ENCODE peak calls at places on chromosomes 16 and 17, in five cellular contexts. I is progenitor cell of endocrine pancreas, B is esophagus squamous epithelium, A is cardiac muscle cell, E is right lobe of liver. V is an unnamed sample.

GRCh38 chr17:1434150-1434549 is 21.9 kb downstream of the CRK start:
- DNase-seq in E (no peak), B (no peak), A (peak; percentile 45), I (no peak), V (no peak)

GRCh38 chr17:32276217-32276616 is 10.6 kb downstream of the RHBDL3 start:
- DNase-seq in A (no peak), B (no peak), I (no peak), E (no peak), V (no peak)

GRCh38 chr16:67028167-67028554 is 788 bp upstream of the CBFB start:
- DNase-seq in E (no peak), A (no peak), B (no peak), I (no peak), V (no peak)

GRCh38 chr17:9451919-9452318 is 123.7 kb downstream of the STX8 start:
- DNase-seq in B (no peak), I (no peak), E (no peak), A (no peak), V (no peak)

GRCh38 chr16:58649707-58650106 is 20.1 kb upstream of the CNOT1 start:
- DNase-seq in B (no peak), A (no peak), E (no peak), I (no peak), V (no peak)

GRCh38 chr16:53502331-53503269 is at the start of gene AKTIP:
- DNase-seq in E (peak; percentile 62), A (peak; percentile 51), I (peak; percentile 56), B (no peak), V (no peak)

GRCh38 chr17:66900126-66901010 is 64.1 kb upstream of the CACNG4 start:
- DNase-seq in E (no peak), I (no peak), B (no peak), A (peak; percentile 29), V (no peak)

GRCh38 chr17:59377410-59377809 is 46.0 kb downstream of the YPEL2 start:
- DNase-seq in E (peak; percentile 55), I (no peak), A (no peak), B (no peak), V (no peak)

GRCh38 chr16:67170168-67170947 is at the start of gene NOL3:
- DNase-seq in B (peak; percentile 36), A (peak; percentile 90), E (peak; percentile 89), I (no peak), V (no peak)

GRCh38 chr17:29848737-29849136 is 81.3 kb downstream of the SSH2 start:
- DNase-seq in B (no peak), E (no peak), A (no peak), I (no peak), V (no peak)

GRCh38 chr16:17836868-17837602 is 366.3 kb upstream of the XYLT1 start:
- DNase-seq in E (no peak), A (peak; percentile 10), I (no peak), B (no peak), V (no peak)

GRCh38 chr16:64478258-64478906 is 643.5 kb downstream of the CDH11 start:
- DNase-seq in E (no peak), B (no peak), I (no peak), A (peak; percentile 71), V (no peak)

GRCh38 chr17:28902819-28903545 is at the start of gene DHRS13:
- DNase-seq in E (peak; percentile 95), I (peak; percentile 96), A (peak; percentile 92), B (peak; percentile 54), V (peak; percentile 97)

GRCh38 chr16:84635702-84636101 is 12.6 kb upstream of the KLHL36 start:
- DNase-seq in E (no peak), I (no peak), A (no peak), B (no peak), V (no peak)

GRCh38 chr17:82605939-82606600 is 42.2 kb downstream of the WDR45B start:
- DNase-seq in I (no peak), E (no peak), B (no peak), A (peak; percentile 18), V (no peak)

GRCh38 chr16:85614338-85615013 is 1.4 kb downstream of the GSE1 start:
- DNase-seq in I (no peak), B (no peak), A (no peak), E (peak; percentile 65), V (peak; percentile 26)

GRCh38 chr16:17784073-17784472 is 313.3 kb upstream of the XYLT1 start:
- DNase-seq in E (no peak), A (no peak), B (no peak), I (no peak), V (no peak)

GRCh38 chr16:21952793-21953540 is at the start of gene UQCRC2:
- DNase-seq in I (peak; percentile 72), B (peak; percentile 37), A (peak; percentile 95), E (peak; percentile 92), V (peak; percentile 76)

GRCh38 chr17:55336426-55336825 is 71.7 kb downstream of the HLF start:
- DNase-seq in B (no peak), A (no peak), E (no peak), I (no peak), V (no peak)

GRCh38 chr16:81526935-81527334 is 82.3 kb downstream of the CMIP start:
- DNase-seq in I (no peak), E (no peak), A (peak; percentile 76), B (no peak), V (no peak)

GRCh38 chr17:77807051-77807745 is 151.3 kb upstream of the TNRC6C start:
- DNase-seq in A (no peak), I (no peak), E (no peak), B (no peak), V (no peak)

GRCh38 chr17:68301438-68301959 is 10.2 kb downstream of the ARSG start:
- DNase-seq in A (no peak), E (no peak), B (no peak), I (no peak), V (no peak)

GRCh38 chr16:19328364-19328763 is 42.8 kb downstream of the CLEC19A start:
- DNase-seq in B (no peak), E (no peak), I (no peak), A (no peak), V (no peak)

GRCh38 chr16:31105677-31106213 is 2.4 kb upstream of the BCKDK start:
- DNase-seq in E (peak; percentile 95), B (no peak), I (peak; percentile 82), A (peak; percentile 79), V (peak; percentile 85)

GRCh38 chr17:73197141-73197540 is 4.3 kb downstream of the COG1 start:
- DNase-seq in B (no peak), E (no peak), A (no peak), I (no peak), V (no peak)

GRCh38 chr17:40122466-40122943 is 734 bp downstream of the MSL1 start:
- DNase-seq in A (peak; percentile 58), I (peak; percentile 37), E (peak; percentile 62), B (no peak), V (peak; percentile 62)
- TF ChIP-seq CTCF in A (no peak), I (peak; percentile 20), E (peak; percentile 6), B (no peak), V (no peak)

DNA sequence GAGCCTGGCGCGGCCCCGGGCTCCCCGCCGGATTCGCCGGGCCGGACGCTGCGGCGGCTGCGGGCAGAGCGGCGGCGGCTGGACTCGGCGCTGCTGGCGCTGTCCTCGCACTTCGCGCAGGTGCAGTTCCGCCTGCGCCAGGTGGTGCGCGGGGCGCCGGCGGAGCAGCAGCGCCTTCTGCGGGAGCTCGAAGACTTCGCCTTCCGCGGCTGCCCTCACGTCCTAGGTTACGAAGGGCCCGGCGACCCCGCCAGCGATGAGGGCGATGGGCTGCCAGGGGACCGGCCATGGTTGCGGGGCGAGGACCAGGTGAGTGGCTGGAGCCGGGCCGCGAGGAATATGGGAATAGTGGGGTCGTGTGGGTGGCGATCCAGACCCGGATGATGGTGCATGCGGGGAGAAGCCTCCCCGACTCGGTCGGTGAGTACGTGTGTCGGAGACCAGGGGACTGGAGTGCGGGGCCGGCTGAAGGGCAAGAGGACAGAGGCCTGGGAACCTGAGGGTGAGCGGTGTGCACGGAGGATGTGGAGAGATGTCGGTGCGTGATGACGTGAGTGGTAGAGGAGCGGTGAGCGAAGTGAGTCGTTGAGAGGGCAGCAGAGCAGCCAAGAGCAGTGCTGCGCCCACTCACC is 517 bp downstream of the RUNDC1 start:
- DNase-seq in E (peak; percentile 59), A (peak; percentile 54), I (peak; percentile 44), B (no peak), V (no peak)
- TF ChIP-seq CTCF in E (no peak), A (no peak), I (peak; percentile 41), B (no peak), V (no peak)

DNA sequence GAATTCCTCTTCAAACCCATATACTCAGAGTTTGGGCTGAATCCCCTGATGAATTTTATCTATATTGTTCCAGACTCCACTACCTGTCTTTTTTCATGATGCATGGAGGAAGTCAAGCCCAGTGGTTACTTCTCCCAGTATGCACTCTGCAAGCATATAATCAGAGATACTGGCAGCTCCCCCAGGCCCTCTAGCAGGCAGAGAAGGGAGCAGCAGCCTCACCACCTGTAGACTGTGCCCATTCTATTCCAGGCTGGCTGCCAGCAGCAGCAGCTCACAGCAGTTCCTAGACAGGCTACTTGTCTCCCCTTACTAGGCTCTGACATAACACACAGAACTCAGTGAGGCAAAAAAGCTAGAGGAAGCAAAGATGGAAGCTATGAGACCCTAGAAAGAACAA is 3.4 kb downstream of the MKS1 start:
- DNase-seq in A (no peak), E (no peak), B (no peak), I (no peak), V (no peak)
- TF ChIP-seq CTCF in A (no peak), E (no peak), B (no peak), I (no peak), V (no peak)

GRCh38 chr17:17661834-17662233 is 19.4 kb upstream of the RAI1 start:
- DNase-seq in E (no peak), A (no peak), B (no peak), I (no peak), V (no peak)
- TF ChIP-seq CTCF in E (no peak), A (no peak), B (no peak), I (peak; percentile 52), V (no peak)

GRCh38 chr17:36647598-36647997 is 46.2 kb downstream of the MRM1 start:
- DNase-seq in E (no peak), I (no peak), B (no peak), A (no peak), V (no peak)
- TF ChIP-seq CTCF in E (no peak), I (no peak), B (no peak), A (peak; percentile 16), V (no peak)

DNA sequence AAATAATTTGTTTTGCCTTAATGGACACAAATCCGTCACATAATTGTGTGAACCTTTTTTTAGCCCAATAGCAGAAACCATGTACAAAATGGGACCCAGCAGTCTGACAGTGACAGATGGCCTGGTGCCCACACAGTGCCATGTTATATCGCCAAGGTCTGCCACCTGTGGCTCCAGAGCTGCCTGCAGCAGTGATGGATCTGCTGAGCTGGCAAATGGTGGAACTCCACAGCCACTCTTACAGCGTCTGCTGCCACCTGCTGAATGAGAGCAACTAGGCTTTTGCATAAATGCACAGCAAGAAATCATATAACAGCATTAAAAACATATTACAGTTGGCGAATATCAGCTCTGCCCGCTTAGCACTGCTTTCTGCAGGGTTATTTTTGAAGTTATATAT is 59.4 kb downstream of the NUP93 start:
- DNase-seq in E (no peak), I (no peak), B (no peak), A (peak; percentile 58), V (no peak)
- TF ChIP-seq CTCF in E (peak; percentile 33), I (no peak), B (peak; percentile 66), A (peak; percentile 42), V (no peak)

GRCh38 chr16:56349086-56349415 is 76.3 kb downstream of the AMFR start:
- DNase-seq in B (no peak), I (no peak), E (no peak), A (no peak), V (no peak)
- TF ChIP-seq CTCF in B (no peak), I (no peak), E (no peak), A (no peak), V (no peak)

GRCh38 chr16:71214771-71215381 is 15.6 kb downstream of the HYDIN start:
- DNase-seq in A (peak; percentile 6), I (no peak), E (no peak), B (no peak), V (no peak)
- TF ChIP-seq CTCF in A (peak; percentile 9), I (no peak), E (peak; percentile 21), B (no peak), V (no peak)